ENCODE peak calls at places on chromosomes 16 and 17, in ten cellular contexts. S is Right ventricle myocardium superior; L is stimulated activated effector memory CD8-positive, alpha-beta T cell treated with anti-CD3 and anti-CD28 coated beads, Interleukin-12 subunit alpha, Interleukin-12 subunit beta, amount 100 ng/mL, for 72 hours; J is non-pigmented ciliary epithelial cell; X is hepatic stellate cell; D is NB4; H is omental fat pad; A is iPS DF 19.7; R is NCI-H146; N is midbrain. B is an unnamed sample.

GRCh38 chr16:78002915-78003538 is 19.3 kb upstream of the CLEC3A start:
- DNase-seq in R (peak), J (peak), N (peak), S (peak), A (peak), X (peak), L (peak), D (peak), H (no peak), B (peak)

GRCh38 chr16:67673712-67674580 is 7.3 kb downstream of the C16orf86 start:
- DNase-seq in D (no peak), L (no peak), R (no peak), H (no peak), N (peak), J (no peak), A (no peak), X (peak), S (peak), B (peak)

GRCh38 chr16:81686391-81687182 is 92.5 kb upstream of the PLCG2 start:
- DNase-seq in J (no peak), A (no peak), R (no peak), X (no peak), D (no peak), L (no peak), H (no peak), N (no peak), S (peak), B (no peak)

GRCh38 chr16:12340151-12340733 is 363.7 kb downstream of the SNX29 start:
- DNase-seq in A (peak), R (peak), N (no peak), X (peak), H (no peak), S (no peak), D (no peak), L (no peak), J (peak), B (no peak)

GRCh38 chr16:55370762-55371482 is 46.9 kb downstream of the IRX6 start:
- DNase-seq in N (peak), S (peak), D (peak), R (peak), A (peak), X (peak), L (no peak), J (no peak), H (no peak), B (peak)

GRCh38 chr16:77541131-77541530 is 106.3 kb upstream of the ADAMTS18 start:
- DNase-seq in J (no peak), H (no peak), A (peak), R (no peak), L (no peak), X (no peak), D (no peak), S (no peak), N (no peak), B (no peak)

GRCh38 chr17:17181666-17182600 is 24.2 kb downstream of the PLD6 start:
- DNase-seq in J (no peak), R (no peak), L (no peak), H (no peak), X (no peak), S (no peak), A (no peak), D (no peak), N (no peak), B (no peak)

GRCh38 chr16:67192781-67193260 is 866 bp downstream of the E2F4 start:
- DNase-seq in A (no peak), N (no peak), R (no peak), X (no peak), J (no peak), L (no peak), H (no peak), S (no peak), D (peak), B (no peak)

GRCh38 chr16:27265982-27266381 is 2.6 kb downstream of the NSMCE1 start:
- DNase-seq in N (no peak), A (no peak), X (no peak), L (no peak), H (no peak), R (no peak), J (no peak), D (no peak), S (no peak), B (no peak)

GRCh38 chr16:87855852-87856715 is 13.2 kb downstream of the SLC7A5 start:
- DNase-seq in S (peak), D (peak), L (no peak), R (no peak), N (peak), A (no peak), J (no peak), X (peak), H (no peak), B (peak)

GRCh38 chr17:81809556-81809998 is 5.6 kb downstream of the GCGR start:
- DNase-seq in R (no peak), A (no peak), X (no peak), H (no peak), S (no peak), L (no peak), N (no peak), J (no peak), D (no peak), B (no peak)

B was measured in breast epithelium.